ENCODE peak calls at places on chromosomes 5 and 9, in four cellular contexts. P, D, G and Z are unnamed samples.

GRCh38 chr9:132244582-132245455 is 83.0 kb downstream of the NTNG2 start:
- DNase-seq in P (peak), G (no peak), D (peak), Z (no peak)

GRCh38 chr9:68793605-68794343 is 88.7 kb downstream of the PIP5K1B start:
- DNase-seq in D (no peak), P (no peak), G (no peak), Z (no peak)

GRCh38 chr9:8832956-8833355 is 1033.4 kb upstream of the DMAC1 start:
- DNase-seq in D (no peak), G (no peak), P (no peak), Z (no peak)

GRCh38 chr9:87605676-87606075 is 108.0 kb downstream of the DAPK1 start:
- DNase-seq in P (no peak), D (no peak), G (no peak), Z (no peak)

GRCh38 chr9:98010450-98010849 is 27.3 kb downstream of the ANP32B start:
- DNase-seq in P (no peak), G (no peak), D (no peak), Z (no peak)

GRCh38 chr5:180109920-180110319 is 38.4 kb upstream of the RNF130 start:
- DNase-seq in D (no peak), G (no peak), P (no peak), Z (no peak)

GRCh38 chr5:143481697-143482531 is 78.4 kb upstream of the NR3C1 start:
- DNase-seq in G (no peak), D (no peak), P (no peak), Z (no peak)

GRCh38 chr9:7871977-7872730 is 72.6 kb upstream of the DMAC1 start:
- DNase-seq in G (no peak), P (no peak), D (no peak), Z (no peak)

GRCh38 chr5:15933481-15934207 is 245.9 kb downstream of the MARCHF11 start:
- DNase-seq in G (no peak), P (no peak), D (no peak), Z (no peak)

GRCh38 chr9:123326662-123327093 is 29.3 kb upstream of the CRB2 start:
- DNase-seq in D (peak), G (no peak), P (no peak), Z (no peak)

GRCh38 chr5:119417891-119418781 is 34.2 kb upstream of the HSD17B4 start:
- DNase-seq in D (no peak), G (no peak), P (no peak), Z (no peak)

GRCh38 chr9:107269254-107269653 is 13.8 kb upstream of the RAD23B start:
- DNase-seq in D (no peak), P (no peak), G (no peak), Z (no peak)

GRCh38 chr5:137778772-137779564 is 24.8 kb upstream of the HNRNPA0 start:
- DNase-seq in D (no peak), G (no peak), P (no peak), Z (no peak)

DNA sequence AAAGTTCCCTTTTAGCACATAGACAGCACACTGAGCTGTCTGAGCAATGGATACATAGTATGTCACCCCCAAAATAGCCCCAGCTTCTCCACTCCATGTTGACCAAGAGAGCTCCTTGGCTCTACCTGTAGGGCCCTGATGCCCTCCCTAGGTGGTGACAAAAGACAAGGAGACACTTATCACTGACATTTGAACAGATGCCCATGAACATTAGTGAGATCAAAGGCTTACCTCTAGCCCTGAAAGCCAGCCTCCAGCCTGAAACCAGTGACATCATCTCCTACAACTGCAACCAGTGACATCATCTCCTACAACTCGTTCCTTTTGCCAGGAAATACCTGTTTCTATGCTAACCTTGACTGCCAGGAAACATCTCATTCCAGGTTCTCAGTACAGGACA is 122.7 kb downstream of the FSTL4 start:
- DNase-seq in G (no peak), P (no peak), D (peak), Z (no peak)
- TF ChIP-seq CTCF in G (no peak), P (no peak), D (no peak), Z (no peak)

GRCh38 chr9:111825468-111826145 is 30.9 kb upstream of the SHOC1 start:
- DNase-seq in G (no peak), P (no peak), D (no peak), Z (no peak)
- TF ChIP-seq CTCF in G (no peak), P (no peak), D (no peak), Z (no peak)

GRCh38 chr5:8184455-8185063 is 315.6 kb downstream of the MTRR start:
- DNase-seq in D (peak), G (no peak), P (no peak), Z (no peak)
- TF ChIP-seq CTCF in D (peak), G (no peak), P (peak), Z (peak)

DNA sequence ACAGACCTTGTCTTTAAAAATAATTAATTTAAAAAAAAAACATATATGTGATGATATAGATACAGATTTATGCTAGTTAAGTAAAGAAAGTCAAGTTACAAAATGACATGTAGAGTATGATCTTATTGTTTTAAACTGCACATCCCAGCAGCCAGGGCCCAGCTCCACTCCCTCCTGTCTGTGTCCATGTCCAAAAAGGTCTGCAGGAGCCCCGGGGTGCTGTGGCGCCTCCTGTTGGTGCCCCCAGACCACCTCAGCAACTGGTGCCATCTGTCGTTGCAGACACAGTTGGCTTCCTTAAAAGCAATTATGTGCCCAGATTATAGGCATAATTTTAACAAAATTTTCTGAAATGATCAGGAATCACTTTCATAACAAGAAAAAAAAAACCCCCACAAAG is 33.3 kb downstream of the IPPK start:
- DNase-seq in G (no peak), P (no peak), D (no peak), Z (no peak)
- TF ChIP-seq CTCF in G (no peak), P (no peak), D (no peak), Z (no peak)

DNA sequence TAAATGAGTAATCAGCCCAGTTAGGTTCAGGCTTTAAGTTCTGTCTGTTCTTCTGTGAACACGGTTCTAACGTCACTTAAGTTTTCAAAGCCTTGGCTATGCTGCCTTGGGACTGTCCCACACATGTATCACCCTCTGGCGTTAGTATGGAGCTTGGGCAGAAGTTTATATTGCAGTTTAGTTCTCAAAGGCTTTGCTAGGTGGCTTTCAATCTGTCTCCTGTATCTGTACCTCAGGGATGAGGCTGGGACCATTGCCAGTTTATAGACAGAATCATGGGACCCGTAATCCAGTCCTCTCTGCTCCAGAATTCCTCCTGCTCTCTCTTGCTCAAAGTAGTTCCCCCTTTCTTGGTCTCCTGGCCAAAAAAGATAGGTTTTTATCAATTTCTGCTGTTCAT is 12.1 kb downstream of the C9orf40 start:
- DNase-seq in D (no peak), P (no peak), G (no peak), Z (no peak)
- TF ChIP-seq CTCF in D (no peak), P (no peak), G (no peak), Z (no peak)

GRCh38 chr9:130854835-130855234 is 19.8 kb downstream of the ABL1 start:
- DNase-seq in P (no peak), G (no peak), D (no peak), Z (no peak)
- TF ChIP-seq CTCF in P (no peak), G (no peak), D (no peak), Z (no peak)

GRCh38 chr9:117927354-117927753 is 223.2 kb downstream of the TLR4 start:
- DNase-seq in G (no peak), P (no peak), D (no peak), Z (no peak)
- TF ChIP-seq CTCF in G (no peak), P (no peak), D (no peak), Z (no peak)